ENCODE peak calls at places on chromosome 19, in five cellular contexts. F, N, W, Y and O are unnamed samples.

GRCh38 chr19:50912102-50912599 is 956 bp upstream of the KLK4 start:
- DNase-seq in Y (no peak), F (no peak), N (no peak), W (no peak), O (peak; percentile 49)

GRCh38 chr19:56622374-56622773 is 20.6 kb upstream of the SMIM17 start:
- DNase-seq in W (no peak), N (no peak), Y (no peak), F (no peak), O (no peak)

GRCh38 chr19:40358773-40359172 is 10.3 kb downstream of the PLD3 start:
- DNase-seq in N (no peak), Y (peak; percentile 76), W (no peak), F (no peak), O (no peak)

GRCh38 chr19:16518061-16518460 is 21.9 kb downstream of the C19orf44 start:
- DNase-seq in N (no peak), W (no peak), F (no peak), Y (no peak), O (no peak)

GRCh38 chr19:15551183-15552004 is 43.1 kb downstream of the CYP4F22 start:
- DNase-seq in N (peak; percentile 47), F (no peak), Y (no peak), W (peak; percentile 78), O (peak; percentile 91)

GRCh38 chr19:43432866-43433673 is 18.4 kb downstream of the TEX101 start:
- DNase-seq in Y (peak; percentile 74), N (peak; percentile 73), W (peak; percentile 79), F (peak; percentile 51), O (peak; percentile 89)

GRCh38 chr19:47369923-47370625 is 21.0 kb downstream of the DHX34 start:
- DNase-seq in F (no peak), W (no peak), N (peak; percentile 85), Y (no peak), O (no peak)

GRCh38 chr19:12946092-12946845 is 607 bp downstream of the RAD23A start:
- DNase-seq in W (peak; percentile 85), Y (peak; percentile 91), N (peak; percentile 96), F (peak; percentile 41), O (peak; percentile 95)

GRCh38 chr19:8054169-8054568 is 1.6 kb downstream of the CCL25 start:
- DNase-seq in Y (no peak), N (no peak), F (no peak), W (no peak), O (no peak)

GRCh38 chr19:48445256-48445605 is 552 bp upstream of the GRWD1 start:
- DNase-seq in F (peak; percentile 77), Y (peak; percentile 81), N (peak; percentile 97), W (peak; percentile 90), O (peak; percentile 84)

GRCh38 chr19:3404324-3405260 is 38.2 kb downstream of the NFIC start:
- DNase-seq in Y (no peak), N (peak; percentile 97), F (no peak), W (peak; percentile 66), O (peak; percentile 56)

GRCh38 chr19:1407662-1408299 is 395 bp downstream of the DAZAP1 start:
- DNase-seq in F (no peak), W (no peak), N (peak; percentile 46), Y (peak; percentile 68), O (no peak)

GRCh38 chr19:7699422-7700127 is 2.4 kb downstream of the FCER2 start:
- DNase-seq in W (no peak), N (peak; percentile 37), F (no peak), Y (no peak), O (no peak)

GRCh38 chr19:30362156-30362754 is 9.9 kb upstream of the ZNF536 start:
- DNase-seq in F (no peak), Y (no peak), N (peak; percentile 4), W (no peak), O (no peak)

GRCh38 chr19:29530549-29531457 is 5.0 kb downstream of the VSTM2B start:
- DNase-seq in N (no peak), Y (no peak), F (no peak), W (no peak), O (peak; percentile 27)

GRCh38 chr19:45918721-45919120 is 4.1 kb upstream of the NANOS2 start:
- DNase-seq in F (no peak), W (no peak), N (no peak), Y (no peak), O (no peak)
- H3K9me2 ChIP-seq in F (no peaks in the 10 kb centered on the region), W (no peaks in the 10 kb centered on the region), N (no peaks in the 10 kb centered on the region), Y (no peaks in the 10 kb centered on the region), O (no peaks in the 10 kb centered on the region)

GRCh38 chr19:41366089-41366488 is 2.1 kb upstream of the B9D2 start:
- DNase-seq in W (no peak), F (no peak), N (no peak), Y (peak; percentile 64), O (peak; percentile 67)
- H3K9me2 ChIP-seq in W (no peaks in the 10 kb centered on the region), F (no peaks in the 10 kb centered on the region), N (no peaks in the 10 kb centered on the region), Y (no peaks in the 10 kb centered on the region), O (peaks cover 4% of the 10 kb centered on the region)

GRCh38 chr19:5355076-5355475 is 14.5 kb upstream of the PTPRS start:
- DNase-seq in W (no peak), F (no peak), Y (no peak), N (peak; percentile 15), O (no peak)
- H3K9me2 ChIP-seq in W (no peaks in the 10 kb centered on the region), F (no peaks in the 10 kb centered on the region), Y (no peaks in the 10 kb centered on the region), N (no peaks in the 10 kb centered on the region), O (no peaks in the 10 kb centered on the region)

DNA sequence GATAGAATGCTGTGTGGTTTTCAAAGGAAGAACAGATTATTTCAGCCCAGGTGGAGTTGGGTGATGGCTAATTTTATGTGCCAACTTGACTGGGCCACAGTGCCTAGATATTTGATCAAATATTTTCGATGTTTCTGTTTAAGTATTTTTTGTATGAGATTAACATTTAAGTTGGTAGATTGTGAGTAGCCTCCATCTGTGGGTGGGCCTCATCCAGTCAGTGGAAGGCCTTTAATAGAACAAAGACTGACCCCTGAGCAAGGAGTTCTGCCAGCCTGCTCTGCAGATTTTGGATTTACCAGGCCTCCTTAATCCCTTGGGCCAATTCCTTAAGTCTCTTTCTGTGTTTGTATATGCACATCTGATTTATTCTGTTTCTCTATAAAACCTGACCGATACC is 13.9 kb downstream of the LSM14A start:
- DNase-seq in W (no peak), N (no peak), F (no peak), Y (no peak), O (no peak)
- H3K9me2 ChIP-seq in W (no peaks in the 10 kb centered on the region), N (no peaks in the 10 kb centered on the region), F (no peaks in the 10 kb centered on the region), Y (no peaks in the 10 kb centered on the region), O (no peaks in the 10 kb centered on the region)